ENCODE peak calls at places on chromosomes 2 and 18, in five cellular contexts. D is PC-9, A is Peyer's patch, J is spleen, P is HCT116. N is an unnamed sample.

GRCh38 chr2:199602271-199602895 is 144.6 kb upstream of the SATB2 start:
- DNase-seq in P (peak; percentile 59), A (no peak), D (no peak), J (no peak), N (no peak)

GRCh38 chr2:17878222-17879136 is at the start of gene KCNS3:
- DNase-seq in A (no peak), P (no peak), J (no peak), D (peak; percentile 42), N (no peak)

GRCh38 chr2:133346654-133347053 is 221.6 kb downstream of the NCKAP5 start:
- DNase-seq in P (no peak), D (no peak), A (no peak), J (no peak), N (no peak)

GRCh38 chr18:46859855-46860254 is 57.5 kb downstream of the PIAS2 start:
- DNase-seq in P (no peak), A (no peak), D (no peak), J (no peak), N (no peak)

GRCh38 chr2:240579771-240580614 is 6.5 kb upstream of the CAPN10 start:
- DNase-seq in J (peak; percentile 92), D (peak; percentile 99), P (peak; percentile 77), A (peak; percentile 78), N (peak; percentile 70)

GRCh38 chr2:15560404-15560987 is 638 bp downstream of the NBAS start:
- DNase-seq in J (no peak), A (no peak), P (no peak), D (no peak), N (no peak)

GRCh38 chr2:101346909-101347308 is 38.4 kb upstream of the RNF149 start:
- DNase-seq in D (no peak), P (no peak), A (no peak), J (no peak), N (no peak)

GRCh38 chr2:68429311-68429826 is 37.7 kb downstream of the FBXO48 start:
- DNase-seq in A (no peak), P (no peak), J (no peak), D (no peak), N (no peak)

GRCh38 chr2:100109986-100110980 is 32.1 kb downstream of the AFF3 start:
- DNase-seq in A (peak; percentile 88), D (no peak), J (peak; percentile 88), P (no peak), N (no peak)

DNA sequence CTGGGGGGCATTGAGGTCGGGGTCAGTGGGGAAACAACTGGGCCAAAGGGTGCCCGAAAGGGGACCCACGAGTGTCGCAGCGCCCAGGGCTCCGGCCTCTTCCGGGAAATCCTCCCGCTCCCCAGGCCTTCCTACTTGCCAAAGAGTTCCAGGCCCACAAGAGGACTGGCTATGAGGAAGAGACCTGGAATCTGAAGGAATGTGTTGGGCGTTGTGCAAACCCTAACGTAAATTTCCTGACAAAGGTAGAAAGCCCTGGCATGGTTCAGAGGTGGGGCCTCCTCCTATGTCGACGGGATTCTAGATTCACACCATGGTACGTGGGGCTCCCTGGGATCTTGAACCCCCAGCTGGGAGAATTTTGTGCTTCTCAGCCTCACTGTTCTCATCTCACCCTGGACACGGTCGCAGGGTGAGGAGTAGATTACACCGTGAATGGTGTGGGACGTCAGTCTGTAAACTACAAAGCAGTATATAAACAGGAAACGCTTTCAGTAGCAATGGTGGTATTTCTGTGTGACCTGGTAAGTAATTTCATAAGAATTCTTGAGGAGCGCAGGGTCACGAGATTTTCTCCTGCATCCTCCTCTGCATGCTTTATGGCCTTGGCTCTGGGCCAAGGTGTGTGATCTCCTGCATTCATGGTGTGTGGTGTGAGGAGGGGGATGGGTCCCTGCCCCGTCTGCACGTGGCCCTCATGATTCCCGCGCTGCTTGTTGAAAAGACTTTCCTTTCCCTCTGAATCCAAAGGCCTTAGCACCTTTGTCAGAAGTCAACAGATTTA is 868 bp downstream of the HSBP1L1 start:
- DNase-seq in D (peak; percentile 84), A (no peak), J (peak; percentile 81), P (no peak), N (no peak)
- TF ChIP-seq CTCF in D (no peak), A (no peak), J (no peak), P (no peak), N (no peak)

DNA sequence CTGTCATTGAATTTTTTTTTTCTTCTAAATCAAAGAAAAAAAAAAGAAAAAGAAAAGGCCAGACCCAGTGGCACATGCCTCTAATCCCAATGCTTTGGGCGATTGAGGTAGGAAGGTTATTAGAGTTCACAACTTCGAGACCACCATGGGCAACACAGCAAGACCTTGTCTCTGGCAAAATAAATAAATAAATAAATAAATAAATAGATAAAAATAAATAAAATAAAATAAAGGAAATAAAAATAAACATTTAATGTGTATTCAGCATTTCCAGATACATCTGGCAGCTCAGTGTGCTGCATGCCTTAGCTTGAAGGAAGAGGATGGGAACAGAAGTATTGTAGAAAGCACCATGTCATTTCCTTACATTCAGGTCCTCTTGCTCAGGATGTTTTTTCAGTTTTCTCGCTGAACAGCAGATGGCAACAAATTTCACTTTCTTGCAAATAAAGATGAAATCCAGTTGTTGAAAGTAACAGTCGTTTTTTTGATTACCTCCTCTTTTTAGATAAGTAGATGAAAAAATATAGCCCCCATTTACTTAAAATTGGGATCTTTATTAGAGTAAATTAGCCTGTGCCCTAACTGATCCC is 25.7 kb upstream of the FAM178B start:
- DNase-seq in J (no peak), P (peak; percentile 48), A (no peak), D (peak; percentile 53), N (peak; percentile 45)
- TF ChIP-seq CTCF in J (peak; percentile 28), P (peak; percentile 25), A (peak; percentile 41), D (peak; percentile 65), N (peak; percentile 51)

DNA sequence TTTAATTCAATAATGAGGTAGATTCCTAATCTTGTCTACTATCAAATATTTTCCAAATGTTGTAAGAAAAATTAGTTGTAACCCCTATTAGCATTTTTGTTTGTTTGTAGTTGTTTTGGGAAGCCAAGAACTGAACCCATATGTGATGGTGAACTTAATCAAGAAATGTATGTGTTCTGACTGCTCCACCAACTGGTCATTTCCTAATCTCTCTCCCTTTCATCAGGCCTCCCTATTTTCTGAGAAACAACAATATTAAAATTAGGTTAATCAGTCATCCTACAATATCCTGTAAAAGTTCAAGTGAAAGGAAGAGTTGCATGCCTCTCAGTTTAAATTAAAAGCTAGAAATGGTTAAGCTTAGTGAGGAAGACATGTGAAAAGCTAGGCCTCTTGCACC is 504.0 kb downstream of the EPHA4 start:
- DNase-seq in D (no peak), J (no peak), P (no peak), A (no peak), N (no peak)
- TF ChIP-seq CTCF in D (no peak), J (no peak), P (no peak), A (no peak), N (no peak)

GRCh38 chr18:11037841-11038240 is 111.5 kb downstream of the PIEZO2 start:
- DNase-seq in A (no peak), J (no peak), D (no peak), P (no peak), N (no peak)

GRCh38 chr18:11040359-11040758 is 109.0 kb downstream of the PIEZO2 start:
- DNase-seq in A (no peak), D (no peak), P (no peak), J (no peak), N (no peak)

GRCh38 chr18:11043694-11044093 is 105.7 kb downstream of the PIEZO2 start:
- DNase-seq in D (no peak), J (no peak), A (no peak), P (no peak), N (no peak)

GRCh38 chr18:11042247-11042646 is 107.1 kb downstream of the PIEZO2 start:
- DNase-seq in P (no peak), A (no peak), J (no peak), D (no peak), N (no peak)

DNA sequence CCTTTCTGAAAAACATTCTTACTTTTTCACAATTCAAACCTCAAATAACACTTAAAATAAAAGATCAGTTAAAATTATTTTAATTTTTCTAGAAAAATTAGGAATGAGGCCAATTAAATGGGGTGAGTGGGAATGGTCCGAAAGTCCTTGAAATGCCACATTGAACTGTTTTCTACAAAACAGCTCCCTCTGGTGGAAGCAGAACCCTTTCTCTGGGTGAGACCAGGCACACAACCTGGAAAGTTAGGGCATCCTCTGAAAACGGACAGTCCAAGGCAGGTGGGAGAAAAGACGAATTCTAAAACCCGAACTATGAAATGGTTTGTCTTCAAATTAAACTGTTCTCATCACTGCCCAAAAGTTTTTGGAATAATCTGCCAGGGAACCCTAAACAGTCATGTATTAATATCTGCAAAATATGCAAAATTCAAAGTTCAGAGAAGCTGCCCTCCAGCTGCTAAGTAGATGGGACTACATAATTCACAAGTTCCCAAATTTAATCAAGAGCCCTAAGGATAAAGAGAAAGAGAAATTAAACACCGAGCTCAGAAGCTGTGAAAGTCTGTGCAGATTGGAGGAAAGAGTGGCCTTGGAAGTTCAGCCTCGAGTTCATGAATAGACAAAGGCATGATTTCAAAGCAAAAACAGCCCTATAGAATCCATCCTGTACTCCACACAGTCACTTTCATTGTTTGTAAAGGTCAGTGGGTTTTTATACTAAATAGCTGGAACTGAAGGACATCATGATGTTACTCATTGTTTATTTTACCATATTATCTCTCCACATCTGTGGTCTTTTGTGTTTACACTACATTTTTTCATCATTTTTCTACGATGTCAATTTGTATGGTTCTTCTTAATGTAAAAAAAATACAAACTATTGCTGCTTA is 108.3 kb downstream of the PIEZO2 start:
- DNase-seq in D (no peak), P (peak; percentile 22), A (no peak), J (no peak), N (peak; percentile 7)
- TF ChIP-seq CTCF in D (peak; percentile 70), P (peak; percentile 57), A (peak; percentile 8), J (peak; percentile 44), N (peak; percentile 80)

GRCh38 chr2:136117391-136117841 is 533 bp downstream of the CXCR4 start:
- DNase-seq in A (no peak), P (no peak), D (no peak), J (peak; percentile 92), N (no peak)
- TF ChIP-seq CTCF in A (no peak), P (no peak), D (no peak), J (no peak), N (no peak)